ENCODE peak calls at places on chromosome 18, in nine cellular contexts. D is GM04503; U is non-pigmented ciliary epithelial cell; J is OCI-M1; X is nephron progenitor cell; Z is activated CD4-positive, alpha-beta memory T cell treated with anti-CD3 and anti-CD28 coated beads for 36 hours; A is endothelial cell; V is astrocyte; M is adipocyte. E is an unnamed sample.

GRCh38 chr18:48139427-48140347 is 209.2 kb upstream of the SMAD2 start:
- DNase-seq in D (no peak), U (no peak), J (no peak), X (no peak), Z (no peak), A (no peak), V (no peak), M (no peak), E (no peak)

GRCh38 chr18:20971886-20972267 is 139.7 kb downstream of the ROCK1 start:
- DNase-seq in D (no peak), U (no peak), J (peak), X (no peak), Z (no peak), A (peak), V (no peak), M (peak), E (no peak)

GRCh38 chr18:63258749-63259580 is 60.6 kb downstream of the BCL2 start:
- DNase-seq in D (no peak), U (no peak), J (no peak), X (no peak), Z (no peak), A (no peak), V (no peak), M (no peak), E (peak)

GRCh38 chr18:11115268-11115667 is 34.1 kb downstream of the PIEZO2 start:
- DNase-seq in D (no peak), U (peak), J (no peak), X (no peak), Z (no peak), A (no peak), V (peak), M (peak), E (no peak)

GRCh38 chr18:48203961-48204666 is 205.1 kb downstream of the ZBTB7C start:
- DNase-seq in D (no peak), U (no peak), J (no peak), X (no peak), Z (no peak), A (no peak), V (no peak), M (no peak), E (no peak)

GRCh38 chr18:45449761-45450227 is 165.5 kb upstream of the SLC14A2 start:
- DNase-seq in D (peak), U (no peak), J (no peak), X (no peak), Z (no peak), A (no peak), V (peak), M (peak), E (no peak)

GRCh38 chr18:70234667-70235459 is 29.4 kb upstream of the RTTN start:
- DNase-seq in D (peak), U (peak), J (peak), X (no peak), Z (no peak), A (no peak), V (peak), M (no peak), E (no peak)

GRCh38 chr18:13374468-13375301 is 156.1 kb downstream of the LDLRAD4 start:
- DNase-seq in D (no peak), U (no peak), J (no peak), X (no peak), Z (peak), A (no peak), V (peak), M (no peak), E (no peak)

GRCh38 chr18:12282436-12283039 is 25.5 kb upstream of the TUBB6 start:
- DNase-seq in D (peak), U (peak), J (no peak), X (no peak), Z (no peak), A (no peak), V (peak), M (peak), E (no peak)

GRCh38 chr18:58596265-58596681 is 32.6 kb downstream of the ALPK2 start:
- DNase-seq in D (no peak), U (no peak), J (no peak), X (no peak), Z (no peak), A (no peak), V (no peak), M (no peak), E (no peak)